ENCODE peak calls at places on chromosomes 3 and 15, in four cellular contexts. M is AG09309, I is stomach, S is hepatocyte. R is an unnamed sample.

GRCh38 chr3:11300970-11301369 is 28.8 kb downstream of the ATG7 start:
- DNase-seq in M (no peak), I (no peak), S (no peak), R (no peak)

GRCh38 chr3:166446291-166446690 is 609.1 kb upstream of the BCHE start:
- DNase-seq in M (no peak), I (no peak), S (no peak), R (no peak)

GRCh38 chr15:42073418-42073817 is 20.9 kb downstream of the PLA2G4D start:
- DNase-seq in M (no peak), I (peak), S (peak), R (no peak)

GRCh38 chr3:14435175-14436011 is 33.0 kb downstream of the SLC6A6 start:
- DNase-seq in M (no peak), I (peak), S (no peak), R (no peak)

GRCh38 chr3:133479895-133480669 is 80.2 kb downstream of the BFSP2 start:
- DNase-seq in M (no peak), I (no peak), S (peak), R (no peak)

GRCh38 chr3:164231718-164232117 is 846.6 kb downstream of the SI start:
- DNase-seq in M (no peak), I (no peak), S (no peak), R (no peak)

GRCh38 chr3:137709011-137709601 is 55.0 kb upstream of the SOX14 start:
- DNase-seq in M (no peak), I (no peak), S (peak), R (no peak)

GRCh38 chr3:99656606-99657005 is 18.2 kb downstream of the COL8A1 start:
- DNase-seq in M (no peak), I (no peak), S (no peak), R (peak)

GRCh38 chr15:82624008-82624407 is 23.2 kb downstream of the CPEB1 start:
- DNase-seq in M (no peak), I (no peak), S (no peak), R (peak)

GRCh38 chr3:16174389-16174788 is at the start of gene GALNT15:
- DNase-seq in M (peak), I (peak), S (peak), R (peak)

GRCh38 chr3:48238506-48239085 is 2.3 kb upstream of the ZNF589 start:
- DNase-seq in M (no peak), I (no peak), S (no peak), R (no peak)

GRCh38 chr15:40830884-40831283 is 2.4 kb upstream of the PPP1R14D start:
- DNase-seq in M (no peak), I (no peak), S (no peak), R (no peak)

GRCh38 chr3:186534113-186534669 is 10.0 kb downstream of the CRYGS start:
- DNase-seq in M (no peak), I (no peak), S (no peak), R (no peak)

GRCh38 chr3:31125413-31126020 is 231.1 kb upstream of the GADL1 start:
- DNase-seq in M (no peak), I (no peak), S (no peak), R (no peak)

GRCh38 chr15:84604804-84605203 is 4.0 kb downstream of the ZSCAN2 start:
- DNase-seq in M (no peak), I (no peak), S (no peak), R (no peak)

GRCh38 chr3:143910756-143911155 is 60.9 kb upstream of the DIPK2A start:
- DNase-seq in M (no peak), I (no peak), S (no peak), R (no peak)

GRCh38 chr3:13874891-13875290 is 5.0 kb downstream of the WNT7A start:
- DNase-seq in M (no peak), I (no peak), S (no peak), R (no peak)

GRCh38 chr3:151460774-151461450 is at the start of gene IGSF10:
- DNase-seq in M (no peak), I (peak), S (peak), R (no peak)

GRCh38 chr15:69666921-69667811 is 214.5 kb downstream of the RPLP1 start:
- DNase-seq in M (no peak), I (no peak), S (no peak), R (no peak)

GRCh38 chr3:37183375-37183831 is 9.0 kb upstream of the LRRFIP2 start:
- DNase-seq in M (peak), I (no peak), S (no peak), R (peak)

GRCh38 chr15:66603301-66604179 is 37.7 kb upstream of the LCTL start:
- DNase-seq in M (no peak), I (peak), S (peak), R (peak)

GRCh38 chr3:19065027-19065426 is 83.3 kb upstream of the KCNH8 start:
- DNase-seq in M (no peak), I (no peak), S (peak), R (no peak)
- TF ChIP-seq CTCF in M (no peak), I (no peak), S (peak), R (no peak)

DNA sequence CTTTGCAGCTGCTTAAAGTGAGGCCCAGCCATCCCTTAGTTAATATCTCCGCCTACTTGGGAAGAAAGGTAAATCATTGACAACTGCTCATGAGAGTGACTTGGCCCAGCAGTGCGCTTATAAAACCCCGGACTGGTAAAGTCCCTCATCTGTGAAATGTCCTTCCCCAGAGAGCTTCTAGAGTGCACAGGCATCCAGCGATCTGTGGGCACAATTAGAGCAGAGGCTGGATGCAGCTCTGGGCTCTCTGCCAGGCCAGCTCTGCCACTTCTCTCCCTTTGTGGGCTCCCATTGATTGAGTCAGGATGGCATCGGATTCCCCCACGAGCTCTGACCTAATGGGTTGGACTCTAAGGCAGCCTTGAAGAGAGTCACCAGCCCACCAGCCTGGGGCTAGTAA is 219.0 kb upstream of the LINGO1 start:
- DNase-seq in M (no peak), I (no peak), S (peak), R (no peak)
- TF ChIP-seq CTCF in M (no peak), I (no peak), S (no peak), R (no peak)

GRCh38 chr3:184289426-184289938 is 9.6 kb upstream of the PSMD2 start:
- DNase-seq in M (no peak), I (peak), S (peak), R (peak)

GRCh38 chr3:184284696-184285095 is 8.9 kb downstream of the ECE2 start:
- DNase-seq in M (peak), I (peak), S (peak), R (peak)

GRCh38 chr3:184282941-184283340 is 7.1 kb downstream of the ECE2 start:
- DNase-seq in M (no peak), I (no peak), S (no peak), R (no peak)

DNA sequence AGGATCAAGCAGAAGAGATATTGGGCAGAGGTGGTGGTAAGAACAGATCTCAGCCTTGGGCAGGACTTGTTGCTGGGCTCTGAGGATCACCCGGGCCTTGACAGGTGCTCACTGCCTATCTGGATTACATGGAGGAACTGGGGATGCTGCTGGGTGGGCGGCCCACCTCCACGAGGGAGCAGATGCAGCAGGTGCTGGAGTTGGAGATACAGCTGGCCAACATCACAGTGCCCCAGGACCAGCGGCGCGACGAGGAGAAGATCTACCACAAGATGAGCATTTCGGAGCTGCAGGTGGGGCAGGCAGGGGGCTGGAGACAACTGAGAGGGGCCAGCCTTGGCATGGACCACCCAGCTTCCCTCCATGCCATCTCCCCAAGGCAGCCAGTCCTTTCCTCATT is 7.9 kb downstream of the ECE2 start:
- DNase-seq in M (no peak), I (no peak), S (no peak), R (no peak)
- TF ChIP-seq CTCF in M (no peak), I (no peak), S (no peak), R (no peak)

DNA sequence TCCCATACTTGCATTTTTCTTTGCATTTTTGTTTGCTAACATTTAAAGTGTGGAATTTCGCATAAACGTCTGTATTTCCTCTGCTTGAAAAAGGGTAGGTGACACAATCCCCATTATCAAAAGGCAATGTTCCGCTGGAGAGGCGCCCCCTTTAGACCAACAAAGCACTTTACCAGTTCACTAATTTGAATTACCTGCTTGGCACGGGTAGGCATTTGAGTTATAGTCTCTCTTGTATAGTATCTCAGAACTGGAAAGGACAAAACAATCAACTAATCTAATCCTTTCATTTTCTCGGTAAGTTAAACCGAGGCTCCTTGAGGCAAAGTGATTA is 775 bp upstream of the CCDC39 start:
- DNase-seq in M (no peak), I (no peak), S (peak), R (peak)
- TF ChIP-seq CTCF in M (peak), I (peak), S (peak), R (peak)

DNA sequence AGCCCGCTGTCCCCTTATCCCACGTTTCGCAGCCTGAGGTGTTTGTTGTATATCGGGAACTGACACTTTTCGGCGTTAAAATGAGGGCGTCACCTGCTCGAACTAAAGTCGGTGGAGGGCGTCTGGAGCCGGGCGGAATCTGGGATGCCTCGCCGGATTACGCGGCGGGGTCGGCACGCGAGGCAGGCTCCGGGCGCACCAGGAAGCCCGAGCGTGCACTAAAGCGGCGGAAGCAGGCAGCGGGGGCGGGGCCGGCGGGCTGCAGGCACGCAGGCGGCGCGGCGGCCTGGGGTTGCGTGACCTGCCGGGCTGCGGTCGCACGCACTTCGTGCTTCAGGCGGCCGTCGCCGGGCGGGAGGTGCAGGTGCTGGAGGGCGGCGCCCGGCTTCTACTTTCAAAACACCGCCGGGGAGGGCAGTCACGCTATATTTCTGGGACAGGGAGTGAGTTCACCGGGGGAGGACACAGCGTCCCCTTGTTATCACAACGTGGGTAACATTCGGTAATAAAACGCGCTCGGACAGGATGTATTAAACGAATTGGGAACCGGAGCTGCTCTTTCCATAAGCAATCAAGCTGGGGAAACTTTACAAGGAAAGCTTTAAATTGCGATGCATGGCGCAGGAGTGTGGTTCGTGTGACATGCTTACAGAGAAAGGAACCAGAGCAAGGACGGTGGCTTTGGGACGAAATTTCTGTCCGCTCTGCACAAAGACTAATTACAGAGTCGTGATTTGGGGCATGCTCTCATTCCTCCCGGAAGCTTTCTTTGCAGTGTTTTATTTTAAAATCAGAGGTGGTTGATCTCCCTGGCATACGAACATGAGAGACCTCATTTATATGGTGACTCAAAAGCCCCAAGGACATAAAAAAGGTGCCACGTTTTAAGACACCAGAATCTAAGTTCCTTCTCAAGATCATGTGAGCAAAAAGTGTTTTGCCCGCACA is 9.1 kb upstream of the LEKR1 start:
- DNase-seq in M (peak), I (peak), S (peak), R (peak)
- TF ChIP-seq CTCF in M (no peak), I (no peak), S (no peak), R (peak)

DNA sequence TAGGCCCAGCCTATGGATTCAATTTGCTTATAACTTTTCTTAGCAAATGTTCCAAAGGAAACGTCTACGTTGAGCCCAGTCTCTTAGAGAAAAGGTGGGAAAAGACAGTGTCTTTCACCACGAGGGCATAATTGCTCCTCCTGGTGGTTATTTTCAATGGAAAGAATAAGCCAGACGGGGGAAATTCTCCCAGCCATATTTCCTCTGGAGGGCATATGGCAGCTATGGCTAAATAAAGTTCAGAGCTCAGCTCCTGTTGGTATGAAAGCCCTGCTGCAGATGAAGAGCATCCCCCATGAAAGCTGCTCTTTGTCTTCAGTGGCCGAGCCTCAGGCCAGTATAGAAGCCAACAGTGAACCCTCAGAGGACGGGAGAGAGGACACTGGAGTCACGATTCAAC is 297.9 kb downstream of the RYR3 start:
- DNase-seq in M (no peak), I (no peak), S (peak), R (no peak)
- TF ChIP-seq CTCF in M (peak), I (no peak), S (peak), R (peak)

GRCh38 chr15:68372291-68372811 is 59.6 kb downstream of the ITGA11 start:
- DNase-seq in M (no peak), I (no peak), S (no peak), R (peak)
- TF ChIP-seq CTCF in M (peak), I (no peak), S (peak), R (peak)

DNA sequence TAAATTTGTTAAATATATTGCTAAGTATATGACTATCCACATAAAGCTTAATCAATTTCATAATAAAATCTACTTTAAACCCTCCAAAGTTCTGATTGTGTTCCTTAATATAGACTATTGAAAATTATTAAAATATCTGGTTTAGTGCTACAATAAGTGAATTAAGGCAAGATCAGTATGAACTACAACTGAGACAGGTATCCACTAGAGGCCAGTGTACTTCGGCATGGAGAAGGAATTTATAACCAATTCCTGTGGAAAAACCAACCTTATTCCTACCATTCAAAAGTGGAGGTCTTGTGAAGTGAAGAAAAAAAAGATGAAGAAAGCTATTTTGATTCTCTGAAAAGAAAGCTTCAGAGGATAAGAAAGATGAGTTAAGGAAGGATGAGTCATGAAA is 237.7 kb downstream of the SUCLG2 start:
- DNase-seq in M (no peak), I (no peak), S (no peak), R (no peak)
- TF ChIP-seq CTCF in M (no peak), I (no peak), S (peak), R (peak)